ENCODE peak calls at places on chromosomes 1 and 21, in seven cellular contexts. One of them, this sample, is unnamed.

GRCh38 chr1:15758537-15758936 is at the start of gene FBLIM1:
- DNase-seq in HuH-7.5: peak; percentile 58
- DNase-seq in GDM1: no peak
- DNase-seq in hepatic stellate cell: peak; percentile 50
- DNase-seq in MV-4-11: no peak
- DNase-seq in nephron progenitor cell: peak; percentile 66
- DNase-seq in COR-L47: peak; percentile 10
- DNase-seq in this sample: no peak

GRCh38 chr1:229412056-229412455 is 21.8 kb downstream of the ACTA1 start:
- DNase-seq in MV-4-11: no peak
- DNase-seq in hepatic stellate cell: no peak
- DNase-seq in GDM1: no peak
- DNase-seq in COR-L47: no peak
- DNase-seq in HuH-7.5: no peak
- DNase-seq in nephron progenitor cell: no peak
- DNase-seq in this sample: no peak

GRCh38 chr21:36422279-36423098 is 37.3 kb downstream of the CHAF1B start:
- DNase-seq in COR-L47: peak; percentile 14
- DNase-seq in nephron progenitor cell: peak; percentile 66
- DNase-seq in HuH-7.5: peak; percentile 59
- DNase-seq in GDM1: peak; percentile 6
- DNase-seq in hepatic stellate cell: peak; percentile 75
- DNase-seq in MV-4-11: peak; percentile 28
- DNase-seq in this sample: no peak

GRCh38 chr1:18948048-18948912 is 8.2 kb downstream of the IFFO2 start:
- DNase-seq in MV-4-11: no peak
- DNase-seq in HuH-7.5: no peak
- DNase-seq in COR-L47: no peak
- DNase-seq in GDM1: peak; percentile 52
- DNase-seq in nephron progenitor cell: no peak
- DNase-seq in hepatic stellate cell: no peak
- DNase-seq in this sample: peak; percentile 89

GRCh38 chr1:243926803-243927245 is 76.8 kb upstream of the AKT3 start:
- DNase-seq in HuH-7.5: no peak
- DNase-seq in MV-4-11: no peak
- DNase-seq in COR-L47: no peak
- DNase-seq in GDM1: no peak
- DNase-seq in nephron progenitor cell: no peak
- DNase-seq in hepatic stellate cell: peak; percentile 84
- DNase-seq in this sample: no peak

GRCh38 chr1:234545512-234546386 is 64.2 kb downstream of the IRF2BP2 start:
- DNase-seq in COR-L47: peak; percentile 5
- DNase-seq in GDM1: no peak
- DNase-seq in HuH-7.5: peak; percentile 61
- DNase-seq in nephron progenitor cell: no peak
- DNase-seq in MV-4-11: no peak
- DNase-seq in hepatic stellate cell: no peak
- DNase-seq in this sample: no peak

GRCh38 chr1:42841010-42841409 is 5.4 kb upstream of the ZNF691 start:
- DNase-seq in MV-4-11: no peak
- DNase-seq in GDM1: no peak
- DNase-seq in COR-L47: no peak
- DNase-seq in hepatic stellate cell: no peak
- DNase-seq in nephron progenitor cell: no peak
- DNase-seq in HuH-7.5: no peak
- DNase-seq in this sample: no peak

GRCh38 chr1:155077758-155078495 is 710 bp upstream of the EFNA3 start:
- DNase-seq in GDM1: no peak
- DNase-seq in MV-4-11: no peak
- DNase-seq in COR-L47: no peak
- DNase-seq in HuH-7.5: no peak
- DNase-seq in hepatic stellate cell: no peak
- DNase-seq in nephron progenitor cell: no peak
- DNase-seq in this sample: peak; percentile 57

GRCh38 chr1:10835423-10836421 is 39.3 kb upstream of the CASZ1 start:
- DNase-seq in hepatic stellate cell: peak; percentile 36
- DNase-seq in HuH-7.5: peak; percentile 88
- DNase-seq in COR-L47: peak; percentile 93
- DNase-seq in nephron progenitor cell: peak; percentile 91
- DNase-seq in GDM1: no peak
- DNase-seq in MV-4-11: no peak
- DNase-seq in this sample: no peak